ENCODE peak calls at places on chromosomes 4 and X, in seven cellular contexts. U, R, L, Y, V, K and N are unnamed samples.

GRCh38 chr4:67460574-67460973 is 84.7 kb downstream of the CENPC start:
- DNase-seq in U (no peak), L (no peak), K (no peak), R (no peak), V (no peak), Y (peak), N (no peak)

GRCh38 chrX:15985937-15986336 is 131.3 kb upstream of the AP1S2 start:
- DNase-seq in V (no peak), R (no peak), U (no peak), Y (no peak), L (no peak), K (no peak), N (no peak)

GRCh38 chr4:80215449-80216052 is 18.2 kb downstream of the PRDM8 start:
- DNase-seq in R (no peak), Y (peak), U (no peak), V (peak), L (no peak), K (peak), N (peak)

GRCh38 chr4:1247811-1248261 is 1.1 kb downstream of the CTBP1 start:
- DNase-seq in R (no peak), Y (no peak), U (no peak), K (peak), V (no peak), L (peak), N (no peak)

GRCh38 chrX:46840946-46841740 is 4.3 kb downstream of the RP2 start:
- DNase-seq in K (peak), L (no peak), R (peak), U (no peak), Y (peak), V (peak), N (no peak)

GRCh38 chr4:41185614-41186609 is 28.4 kb downstream of the APBB2 start:
- DNase-seq in R (no peak), K (no peak), Y (peak), L (no peak), V (no peak), U (no peak), N (no peak)

GRCh38 chrX:42246814-42247213 is 323.5 kb upstream of the CASK start:
- DNase-seq in L (no peak), V (peak), Y (peak), U (no peak), K (peak), R (peak), N (no peak)

GRCh38 chrX:18377802-18378201 is 23.3 kb upstream of the SCML2 start:
- DNase-seq in U (peak), V (peak), Y (peak), R (no peak), L (no peak), K (peak), N (peak)

GRCh38 chrX:17812763-17813162 is 48.3 kb downstream of the RAI2 start:
- DNase-seq in K (peak), L (no peak), R (no peak), Y (peak), V (peak), U (no peak), N (no peak)

GRCh38 chrX:39859991-39860861 is 237.5 kb downstream of the BCOR start:
- DNase-seq in Y (peak), U (peak), V (no peak), R (no peak), L (no peak), K (peak), N (peak)